ENCODE peak calls at places on chromosomes 7 and 10, in six cellular contexts. R is heart left ventricle; Y is cardiac fibroblast; V is A549; T is GM10248; I is stimulated activated CD8-positive, alpha-beta memory T cell treated with anti-CD3 and anti-CD28 coated beads, Interleukin-7, amount 100 ng/mL, for 1 hour. A is an unnamed sample.
A peak's percentile ranks its signal among the peaks of the same experiment; 100 is the strongest.

GRCh38 chr7:4951304-4951703 is 7.7 kb downstream of the MMD2 start:
- DNase-seq in R (no peak), Y (no peak), V (no peak), T (no peak), I (no peak), A (no peak)

GRCh38 chr7:33730958-33731357 is 174.4 kb upstream of the BMPER start:
- DNase-seq in R (no peak), Y (no peak), V (no peak), T (no peak), I (no peak), A (no peak)

GRCh38 chr7:151428393-151429231 is 11.3 kb downstream of the CRYGN start:
- DNase-seq in R (no peak), Y (no peak), V (no peak), T (no peak), I (no peak), A (no peak)

GRCh38 chr10:121368347-121369025 is 229.8 kb downstream of the FGFR2 start:
- DNase-seq in R (no peak), Y (no peak), V (no peak), T (no peak), I (no peak), A (no peak)

GRCh38 chr10:26682926-26683325 is 14.6 kb upstream of the PDSS1 start:
- DNase-seq in R (no peak), Y (no peak), V (no peak), T (no peak), I (no peak), A (no peak)

GRCh38 chr7:102938679-102939078 is 25.9 kb downstream of the LRRC17 start:
- DNase-seq in R (no peak), Y (no peak), V (no peak), T (no peak), I (no peak), A (no peak)

GRCh38 chr10:32616438-32616837 is 170.5 kb downstream of the CCDC7 start:
- DNase-seq in R (no peak), Y (no peak), V (no peak), T (no peak), I (no peak), A (no peak)

GRCh38 chr7:40221836-40222235 is 87.0 kb downstream of the SUGCT start:
- DNase-seq in R (no peak), Y (peak; percentile 99), V (no peak), T (no peak), I (no peak), A (no peak)

GRCh38 chr7:87316846-87317545 is 28.5 kb upstream of the CROT start:
- DNase-seq in R (no peak), Y (peak; percentile 82), V (peak; percentile 14), T (no peak), I (no peak), A (no peak)

GRCh38 chr10:110141747-110142625 is 65.4 kb upstream of the MXI1 start:
- DNase-seq in R (no peak), Y (no peak), V (no peak), T (no peak), I (no peak), A (peak; percentile 20)

A was measured in posterior cingulate gyrus.